ENCODE peak calls at places on chromosomes 7 and 10, in five cellular contexts. K is breast epithelium, Z is astrocyte, B is transverse colon, C is stomach. V is an unnamed sample. For H3K9me3, the result is how much of the 10 kb centered on the place peaks cover.

GRCh38 chr7:129665013-129665401 is 53.5 kb downstream of the NRF1 start:
- DNase-seq in K (no peak), Z (peak), B (no peak), C (no peak), V (no peak)

GRCh38 chr7:149362696-149363095 is 98.2 kb downstream of the ZNF777 start:
- DNase-seq in K (no peak), Z (no peak), B (no peak), C (no peak), V (no peak)

GRCh38 chr10:98242823-98243222 is 25.2 kb downstream of the LOXL4 start:
- DNase-seq in K (no peak), Z (no peak), B (no peak), C (no peak), V (no peak)

GRCh38 chr7:1225462-1226154 is 7.1 kb upstream of the UNCX start:
- DNase-seq in K (no peak), Z (no peak), B (no peak), C (no peak), V (no peak)

GRCh38 chr7:49112647-49113046 is 188.3 kb downstream of the CDC14C start:
- DNase-seq in K (no peak), Z (no peak), B (no peak), C (no peak), V (no peak)

GRCh38 chr10:128087884-128088695 is 38.1 kb downstream of the MKI67 start:
- DNase-seq in K (no peak), Z (no peak), B (no peak), C (no peak), V (no peak)

GRCh38 chr7:77855371-77856083 is 57.0 kb downstream of the PHTF2 start:
- DNase-seq in K (no peak), Z (peak), B (no peak), C (peak), V (no peak)

GRCh38 chr7:149854611-149855367 is 16.6 kb downstream of the ZNF862 start:
- DNase-seq in K (peak), Z (peak), B (peak), C (peak), V (peak)

GRCh38 chr10:91344117-91344856 is 65.9 kb upstream of the HECTD2 start:
- DNase-seq in K (no peak), Z (no peak), B (no peak), C (no peak), V (no peak)

GRCh38 chr10:6136215-6137201 is 47.7 kb downstream of the RBM17 start:
- DNase-seq in K (no peak), Z (peak), B (no peak), C (no peak), V (no peak)

GRCh38 chr10:78844956-78845355 is 223.8 kb upstream of the ZMIZ1 start:
- DNase-seq in K (no peak), Z (no peak), B (no peak), C (no peak), V (no peak)

GRCh38 chr7:98470131-98470985 is 69.5 kb upstream of the BAIAP2L1 start:
- DNase-seq in K (no peak), Z (no peak), B (peak), C (peak), V (peak)

GRCh38 chr10:14723052-14723689 is 51.5 kb downstream of the FAM107B start:
- DNase-seq in K (no peak), Z (no peak), B (no peak), C (no peak), V (peak)

GRCh38 chr10:58237014-58237830 is 30.5 kb downstream of the IPMK start:
- DNase-seq in K (no peak), Z (peak), B (no peak), C (no peak), V (no peak)

GRCh38 chr10:103600325-103600724 is 106.8 kb downstream of the NEURL1 start:
- DNase-seq in K (no peak), Z (no peak), B (no peak), C (no peak), V (no peak)

GRCh38 chr7:133805426-133805825 is 321.7 kb upstream of the LRGUK start:
- DNase-seq in K (no peak), Z (no peak), B (no peak), C (no peak), V (no peak)

GRCh38 chr10:48749254-48749787 is 64.6 kb downstream of the WDFY4 start:
- DNase-seq in K (no peak), Z (no peak), B (no peak), C (no peak), V (no peak)

GRCh38 chr7:20214787-20215669 is 2.2 kb downstream of the MACC1 start:
- DNase-seq in K (no peak), Z (peak), B (no peak), C (no peak), V (no peak)

GRCh38 chr10:49272251-49273081 is 26.5 kb upstream of the C10orf71 start:
- DNase-seq in K (no peak), Z (no peak), B (no peak), C (no peak), V (no peak)

GRCh38 chr10:17249820-17250219 is 21.8 kb downstream of the VIM start:
- DNase-seq in K (no peak), Z (no peak), B (no peak), C (no peak), V (no peak)

GRCh38 chr7:3922175-3922635 is 621.2 kb downstream of the SDK1 start:
- DNase-seq in K (no peak), Z (peak), B (peak), C (no peak), V (no peak)

GRCh38 chr7:1512781-1513656 is 8.8 kb upstream of the INTS1 start:
- DNase-seq in K (peak), Z (peak), B (no peak), C (peak), V (peak)

GRCh38 chr10:2122431-2123124 is 385.3 kb upstream of the ADARB2 start:
- DNase-seq in K (no peak), Z (peak), B (no peak), C (no peak), V (no peak)

GRCh38 chr10:18005781-18006456 is 54.2 kb downstream of the SLC39A12 start:
- DNase-seq in K (no peak), Z (peak), B (no peak), C (no peak), V (no peak)

GRCh38 chr10:12980080-12980656 is 21.3 kb downstream of the CCDC3 start:
- DNase-seq in K (no peak), Z (no peak), B (no peak), C (no peak), V (no peak)

GRCh38 chr10:132517951-132518521 is 19.6 kb upstream of the INPP5A start:
- DNase-seq in K (peak), Z (no peak), B (peak), C (no peak), V (no peak)

DNA sequence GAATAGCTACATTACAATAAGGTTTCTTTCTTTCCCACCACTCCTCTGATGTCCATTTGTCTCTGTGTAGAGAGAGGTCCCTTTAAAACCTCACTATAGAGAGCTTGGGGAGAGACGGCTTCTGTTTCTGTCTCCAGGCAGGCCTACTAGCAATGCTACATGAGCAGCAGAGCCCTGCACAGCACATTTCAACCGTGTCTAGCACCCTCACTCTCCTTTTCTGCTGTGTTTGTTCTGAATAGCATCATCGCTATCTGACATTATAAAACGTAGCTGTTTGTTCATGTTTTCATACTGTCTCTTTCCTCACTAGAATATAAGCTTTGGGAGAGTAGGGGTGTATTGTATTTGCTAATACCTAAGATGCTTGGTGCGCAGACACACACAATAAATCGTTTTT is 487.8 kb upstream of the DPP6 start:
- DNase-seq in K (no peak), Z (no peak), B (no peak), C (no peak), V (no peak)
- H3K9me3 ChIP-seq in K (under half), Z (under half), B (under half), C (under half), V (under half)

GRCh38 chr7:101666751-101667150 is 37.7 kb upstream of the MYL10 start:
- DNase-seq in K (no peak), Z (no peak), B (no peak), C (no peak), V (no peak)

GRCh38 chr7:101667959-101668358 is 38.9 kb upstream of the MYL10 start:
- DNase-seq in K (no peak), Z (no peak), B (no peak), C (no peak), V (no peak)

GRCh38 chr7:101668726-101669125 is 39.6 kb upstream of the MYL10 start:
- DNase-seq in K (no peak), Z (no peak), B (no peak), C (no peak), V (no peak)

GRCh38 chr7:101667399-101667798 is 38.3 kb upstream of the MYL10 start:
- DNase-seq in K (no peak), Z (no peak), B (no peak), C (no peak), V (no peak)

GRCh38 chr7:101669307-101669706 is 40.2 kb upstream of the MYL10 start:
- DNase-seq in K (no peak), Z (no peak), B (no peak), C (no peak), V (no peak)
- TF ChIP-seq CTCF in K (no peak), Z (no peak), B (no peak), C (no peak), V (no peak)

DNA sequence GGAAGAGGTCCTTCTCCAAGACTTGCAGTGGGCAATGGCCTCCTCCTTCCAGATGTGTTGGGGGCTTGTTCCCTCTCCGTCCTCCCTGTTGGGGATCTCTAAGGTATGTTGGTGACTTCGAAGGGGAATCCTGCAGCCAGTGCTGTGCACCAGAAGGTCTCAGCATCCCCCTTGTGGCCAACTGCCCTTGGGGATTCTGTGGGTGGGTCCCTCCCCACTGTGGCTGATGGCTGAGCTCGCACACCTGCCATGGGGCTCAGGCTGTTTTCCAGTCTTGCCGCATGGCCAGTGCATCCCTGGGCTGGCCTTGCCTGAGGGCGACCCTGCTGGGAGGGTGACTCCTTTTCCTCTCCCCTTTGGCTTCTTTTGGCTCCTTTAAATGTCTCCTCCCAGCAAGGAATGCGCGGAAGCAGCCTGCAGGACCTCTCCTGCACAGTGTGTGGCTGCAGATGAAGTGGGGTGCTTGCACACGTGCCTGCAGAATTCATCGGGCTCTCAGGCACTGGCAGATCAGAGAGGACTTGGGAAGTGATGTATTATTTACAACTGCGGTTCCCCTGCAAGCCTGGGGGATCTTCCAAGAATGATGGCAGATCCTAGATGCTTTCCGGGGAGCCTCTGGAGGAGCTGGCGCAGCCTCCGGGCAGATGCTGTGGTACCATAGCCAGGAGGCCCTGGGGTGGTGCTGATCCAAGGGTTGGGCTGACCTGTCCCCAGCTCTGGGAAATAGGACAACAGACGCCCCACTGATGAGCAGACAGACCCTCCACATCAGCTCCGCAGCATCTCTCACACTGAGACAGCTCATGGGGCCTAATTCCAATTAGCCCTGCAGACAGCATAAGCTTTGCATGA is 410.0 kb downstream of the TCERG1L start:
- DNase-seq in K (no peak), Z (no peak), B (no peak), C (no peak), V (no peak)
- H3K9me3 ChIP-seq in K (under half), Z (under half), B (under half), C (under half), V (under half)

DNA sequence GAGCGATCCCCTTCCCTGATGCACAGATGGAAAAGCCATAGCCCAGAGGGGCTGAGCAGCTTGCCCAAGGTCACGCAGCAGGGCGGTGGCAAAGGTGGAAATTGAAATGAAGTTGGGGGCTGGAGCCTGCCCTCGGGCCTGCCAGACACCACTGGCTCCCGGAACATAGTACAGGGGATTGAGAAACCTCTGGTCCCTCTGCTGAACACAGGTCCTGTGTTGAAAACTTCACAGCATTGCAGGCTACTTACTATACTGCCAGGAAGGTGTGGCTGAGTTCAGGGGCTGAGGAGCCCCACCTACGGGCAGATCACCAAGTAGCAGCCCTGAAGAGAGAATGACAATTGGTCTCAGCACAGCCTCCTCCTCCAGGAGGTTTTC is 326.7 kb downstream of the PLXNA4 start:
- DNase-seq in K (peak), Z (no peak), B (peak), C (peak), V (no peak)
- TF ChIP-seq CTCF in K (peak), Z (no peak), B (peak), C (no peak), V (no peak)

DNA sequence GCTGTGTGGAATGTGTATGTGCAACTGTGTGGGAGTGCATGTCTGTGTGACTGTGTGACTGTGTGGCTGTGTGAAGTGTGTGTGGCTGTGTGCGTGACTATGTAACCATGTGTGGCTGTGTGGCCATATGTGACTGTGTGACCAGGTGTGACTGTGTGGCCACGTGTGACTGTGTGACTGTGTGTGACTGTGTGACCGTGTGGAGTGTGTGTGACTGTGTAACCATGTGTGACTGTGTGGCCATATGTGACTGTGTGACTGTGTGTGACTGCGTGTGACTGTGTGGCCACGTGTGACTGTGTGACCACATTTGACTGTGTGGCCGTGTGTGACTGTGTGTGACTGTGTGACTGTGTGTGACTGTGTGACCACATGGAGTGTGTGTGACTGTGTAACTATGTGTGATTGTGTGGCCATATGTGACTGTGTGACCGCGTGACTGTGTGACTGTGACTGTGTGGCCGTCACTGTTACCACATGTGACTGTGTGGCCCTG is 502.9 kb downstream of the DNAJB6 start:
- DNase-seq in K (no peak), Z (no peak), B (no peak), C (no peak), V (no peak)
- H3K9me3 ChIP-seq in K (under half), Z (under half), B (under half), C (under half), V (under half)

GRCh38 chr10:123995461-123996131 is 97.8 kb downstream of the CHST15 start:
- DNase-seq in K (no peak), Z (peak), B (peak), C (peak), V (no peak)
- TF ChIP-seq CTCF in K (peak), Z (peak), B (peak), C (no peak), V (peak)

GRCh38 chr7:64516451-64516850 is 46.4 kb downstream of the ZNF680 start:
- DNase-seq in K (no peak), Z (peak), B (no peak), C (no peak), V (no peak)
- H3K9me3 ChIP-seq in K (half or more), Z (under half), B (half or more), C (half or more), V (half or more)